ENCODE peak calls at places on chromosomes 5 and 9, in ten cellular contexts. U, Y, G, L, J, Z, N, Q, T and E are unnamed samples.

GRCh38 chr9:128420651-128421473 is at the start of gene CERCAM:
- DNase-seq in U (no peak), Y (peak; percentile 78), G (peak; percentile 76), L (peak; percentile 34), J (peak; percentile 49), Z (peak; percentile 34), N (peak; percentile 65), Q (peak; percentile 55), T (peak; percentile 95), E (no peak)

GRCh38 chr5:43432486-43433365 is 20.5 kb upstream of the CCL28 start:
- DNase-seq in U (no peak), Y (no peak), G (no peak), L (peak; percentile 76), J (peak; percentile 92), Z (peak; percentile 98), N (peak; percentile 85), Q (peak; percentile 86), T (no peak), E (peak; percentile 73)

GRCh38 chr5:107814183-107814582 is 143.4 kb upstream of the EFNA5 start:
- DNase-seq in U (no peak), Y (no peak), G (no peak), L (no peak), J (no peak), Z (peak; percentile 6), N (no peak), Q (no peak), T (no peak), E (no peak)

GRCh38 chr9:25260056-25260455 is 418.2 kb downstream of the TUSC1 start:
- DNase-seq in U (no peak), Y (no peak), G (no peak), L (no peak), J (no peak), Z (no peak), N (no peak), Q (no peak), T (no peak), E (no peak)

GRCh38 chr9:82961504-82962125 is 101.3 kb downstream of the RASEF start:
- DNase-seq in U (peak; percentile 46), Y (peak; percentile 73), G (peak; percentile 60), L (peak; percentile 72), J (peak; percentile 80), Z (peak; percentile 73), N (peak; percentile 85), Q (peak; percentile 86), T (peak; percentile 74), E (no peak)

GRCh38 chr9:120965344-120966004 is 38.9 kb upstream of the TRAF1 start:
- DNase-seq in U (no peak), Y (no peak), G (no peak), L (peak; percentile 54), J (no peak), Z (no peak), N (no peak), Q (no peak), T (peak; percentile 25), E (no peak)

GRCh38 chr5:67377651-67378050 is 181.1 kb upstream of the CD180 start:
- DNase-seq in U (no peak), Y (no peak), G (no peak), L (no peak), J (no peak), Z (no peak), N (no peak), Q (no peak), T (no peak), E (no peak)

GRCh38 chr5:334903-335739 is 13.6 kb downstream of the AHRR start:
- DNase-seq in U (no peak), Y (peak; percentile 61), G (no peak), L (no peak), J (no peak), Z (no peak), N (no peak), Q (no peak), T (no peak), E (no peak)

GRCh38 chr9:78788101-78788500 is 491.2 kb downstream of the PSAT1 start:
- DNase-seq in U (no peak), Y (no peak), G (no peak), L (no peak), J (no peak), Z (no peak), N (no peak), Q (no peak), T (no peak), E (no peak)

GRCh38 chr5:76818844-76819831 is at the start of gene F2RL1:
- DNase-seq in U (peak; percentile 92), Y (no peak), G (no peak), L (no peak), J (peak; percentile 91), Z (peak; percentile 81), N (peak; percentile 94), Q (peak; percentile 94), T (peak; percentile 83), E (peak; percentile 79)

DNA sequence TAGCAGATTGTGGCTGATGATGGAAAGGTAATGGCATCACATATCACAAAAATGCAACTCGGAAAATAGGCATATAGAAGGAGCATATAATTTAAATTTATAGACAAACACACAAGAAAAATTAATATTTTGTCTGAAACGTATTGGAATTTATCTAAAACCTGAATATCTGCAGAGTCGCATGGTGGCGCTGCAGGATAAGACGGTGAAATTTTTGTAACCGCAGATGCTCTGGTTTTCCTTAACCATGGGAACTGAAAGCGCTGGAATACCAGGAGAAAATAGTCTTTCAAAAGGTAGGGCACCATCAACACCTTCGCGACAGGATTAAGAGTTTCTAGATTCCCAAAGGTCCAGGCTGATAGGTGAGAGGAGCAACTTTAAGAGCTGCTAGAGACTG is 11.0 kb downstream of the PCDHB14 start:
- DNase-seq in U (no peak), Y (no peak), G (no peak), L (no peak), J (no peak), Z (peak; percentile 4), N (no peak), Q (no peak), T (no peak), E (no peak)
- TF ChIP-seq EP300 in U (no peak), Y (no peak), G (no peak), L (no peak), J (no peak), Z (no peak), N (no peak), Q (no peak), T (no peak), E (no peak)

GRCh38 chr5:172835246-172836030 is 1.4 kb downstream of the ERGIC1 start:
- DNase-seq in U (no peak), Y (no peak), G (no peak), L (no peak), J (no peak), Z (no peak), N (no peak), Q (no peak), T (no peak), E (no peak)
- H3K4me1 ChIP-seq in U (peaks cover 13% of the 10 kb centered on the region), Y (peaks cover 58% of the 10 kb centered on the region), G (peaks cover 19% of the 10 kb centered on the region), L (peaks cover 45% of the 10 kb centered on the region), J (peaks cover 56% of the 10 kb centered on the region), Z (peaks cover 70% of the 10 kb centered on the region), N (peaks cover 40% of the 10 kb centered on the region), Q (peaks cover 64% of the 10 kb centered on the region), T (no peaks in the 10 kb centered on the region), E (peaks cover 62% of the 10 kb centered on the region)

DNA sequence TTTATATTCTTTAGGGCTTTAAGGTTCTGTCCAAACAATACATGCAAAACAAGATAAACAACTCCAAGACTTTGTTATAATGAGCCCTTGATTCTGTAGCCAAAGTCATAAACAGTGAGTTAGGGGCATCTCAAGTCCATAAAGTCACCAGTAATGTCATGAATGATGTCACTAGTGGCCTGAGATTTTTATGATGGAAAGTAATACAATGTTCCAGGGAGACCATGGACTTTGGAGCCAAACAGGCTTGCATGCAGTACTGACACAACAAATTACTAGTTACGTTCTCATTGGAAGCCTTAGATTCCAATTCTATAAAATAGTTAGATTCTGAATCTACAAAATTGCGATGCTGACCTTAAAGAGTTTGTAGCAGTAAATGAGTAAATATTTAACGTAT is 280.0 kb downstream of the HINT1 start:
- DNase-seq in U (no peak), Y (no peak), G (no peak), L (no peak), J (peak; percentile 25), Z (peak; percentile 21), N (peak; percentile 54), Q (no peak), T (no peak), E (no peak)
- TF ChIP-seq EP300 in U (no peak), Y (no peak), G (no peak), L (no peak), J (no peak), Z (no peak), N (peak; percentile 45), Q (no peak), T (no peak), E (no peak)

DNA sequence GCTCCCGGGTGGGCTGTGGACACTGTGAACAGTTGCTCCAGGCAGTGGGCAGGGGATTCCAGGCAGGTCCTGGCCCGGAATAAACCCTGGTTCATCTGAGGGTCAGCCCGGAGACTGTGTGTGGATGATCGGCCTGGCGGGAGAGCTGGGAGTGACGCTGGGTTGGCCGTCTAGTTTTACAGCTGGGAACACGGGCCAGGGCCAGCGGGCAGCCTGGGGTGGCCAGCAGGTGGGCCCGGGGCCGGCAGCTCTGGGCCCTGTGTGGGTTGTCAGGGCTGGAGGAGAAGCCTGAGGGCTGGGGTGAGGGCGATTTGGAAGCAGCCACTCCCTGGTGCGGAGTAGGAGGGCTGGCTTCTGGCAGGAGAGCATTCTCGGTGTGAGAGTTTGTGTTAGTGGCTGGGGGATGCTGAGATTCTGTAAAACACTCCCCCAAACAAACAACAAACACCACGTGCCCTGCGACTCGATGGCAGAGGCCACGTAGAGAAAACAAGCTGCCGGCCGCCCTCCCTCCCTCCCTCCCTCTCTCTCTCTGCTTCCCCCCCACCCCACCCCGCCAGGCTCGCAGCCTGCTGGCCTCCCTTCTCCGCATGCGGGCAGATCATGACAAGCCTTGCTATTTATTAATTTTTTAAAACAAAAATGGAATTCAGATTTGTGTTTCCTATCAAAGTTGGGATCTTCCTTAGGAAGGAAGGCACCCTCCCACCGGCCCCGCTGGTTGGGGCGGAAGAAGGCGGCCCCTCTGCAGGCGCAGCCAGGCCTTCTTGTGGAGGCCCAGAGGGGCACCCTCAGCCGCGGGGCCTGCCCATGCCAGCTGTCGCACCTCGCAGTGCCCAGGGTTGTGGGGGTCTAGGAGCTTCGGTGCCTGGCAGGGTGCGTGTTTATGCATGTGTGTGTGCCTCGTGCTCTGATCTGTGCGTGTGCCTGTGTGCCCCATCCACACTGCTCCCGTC is 49.5 kb downstream of the RXRA start:
- DNase-seq in U (no peak), Y (peak; percentile 87), G (peak; percentile 68), L (peak; percentile 54), J (peak; percentile 33), Z (no peak), N (no peak), Q (no peak), T (peak; percentile 66), E (no peak)
- H3K4me1 ChIP-seq in U (peaks cover 20% of the 10 kb centered on the region), Y (peaks cover 98% of the 10 kb centered on the region), G (peaks cover 70% of the 10 kb centered on the region), L (peaks cover 99% of the 10 kb centered on the region), J (peaks cover 88% of the 10 kb centered on the region), Z (peaks cover 39% of the 10 kb centered on the region), N (peaks cover 60% of the 10 kb centered on the region), Q (peaks cover 100% of the 10 kb centered on the region), T (peaks cover 9% of the 10 kb centered on the region), E (peaks cover 100% of the 10 kb centered on the region)

GRCh38 chr5:55331321-55331720 is 23.5 kb downstream of the MTREX start:
- DNase-seq in U (no peak), Y (no peak), G (no peak), L (no peak), J (no peak), Z (no peak), N (no peak), Q (no peak), T (no peak), E (no peak)
- TF ChIP-seq EP300 in U (no peak), Y (no peak), G (no peak), L (no peak), J (no peak), Z (no peak), N (no peak), Q (no peak), T (no peak), E (no peak)